ENCODE peak calls at places on chromosomes 12 and 14, in five cellular contexts. E is neural crest cell, C is PC-9, Z is A549, O is dorsolateral prefrontal cortex. A is an unnamed sample.

GRCh38 chr12:69101505-69101904 is 137.9 kb upstream of the CPSF6 start:
- DNase-seq in Z (peak), E (no peak), C (no peak), O (no peak), A (no peak)

GRCh38 chr14:35133542-35134328 is 11.4 kb downstream of the PRORP start:
- DNase-seq in O (no peak), C (no peak), E (no peak), Z (peak), A (no peak)

GRCh38 chr12:103986823-103987222 is 21.2 kb downstream of the TDG start:
- DNase-seq in E (no peak), O (no peak), C (no peak), Z (no peak), A (no peak)

GRCh38 chr12:124254126-124254525 is 40.8 kb upstream of the RFLNA start:
- DNase-seq in C (no peak), O (no peak), Z (no peak), E (no peak), A (no peak)

GRCh38 chr14:76584271-76584702 is 177.0 kb upstream of the VASH1 start:
- DNase-seq in C (no peak), O (no peak), E (no peak), Z (no peak), A (no peak)

GRCh38 chr12:1583421-1584078 is 10.8 kb downstream of the FBXL14 start:
- DNase-seq in C (peak), O (peak), E (peak), Z (peak), A (peak)

GRCh38 chr12:102543494-102543893 is 63.1 kb upstream of the IGF1 start:
- DNase-seq in Z (no peak), O (no peak), C (no peak), E (no peak), A (no peak)

GRCh38 chr12:96510306-96510764 is 21.0 kb downstream of the CFAP54 start:
- DNase-seq in Z (no peak), O (no peak), C (no peak), E (no peak), A (no peak)

GRCh38 chr12:26723379-26724308 is 109.3 kb downstream of the ITPR2 start:
- DNase-seq in Z (no peak), E (no peak), C (no peak), O (no peak), A (no peak)

GRCh38 chr12:91311081-91311480 is 128.5 kb upstream of the DCN start:
- DNase-seq in O (no peak), E (no peak), Z (no peak), C (no peak), A (no peak)

GRCh38 chr14:101964297-101965144 is at the start of gene DYNC1H1:
- DNase-seq in E (peak), Z (peak), O (peak), C (peak), A (peak)

GRCh38 chr12:58950739-58951100 is 30.4 kb upstream of the LRIG3 start:
- DNase-seq in C (no peak), Z (no peak), E (no peak), O (no peak), A (no peak)
- TF ChIP-seq CTCF in C (no peak), Z (no peak), E (no peak), O (no peak), A (no peak)

GRCh38 chr12:93020998-93021597 is 92.0 kb upstream of the EEA1 start:
- DNase-seq in O (no peak), E (no peak), Z (no peak), C (no peak), A (no peak)

GRCh38 chr12:93029091-93029490 is 100.0 kb upstream of the EEA1 start:
- DNase-seq in O (no peak), Z (no peak), C (no peak), E (no peak), A (no peak)

GRCh38 chr12:93022603-93023340 is 93.7 kb upstream of the EEA1 start:
- DNase-seq in Z (no peak), C (no peak), E (no peak), O (no peak), A (no peak)

GRCh38 chr12:93020225-93020997 is 91.3 kb upstream of the EEA1 start:
- DNase-seq in E (no peak), O (no peak), Z (no peak), C (peak), A (no peak)

GRCh38 chr12:93025145-93026103 is 96.3 kb upstream of the EEA1 start:
- DNase-seq in C (no peak), Z (peak), E (no peak), O (no peak), A (no peak)
- TF ChIP-seq CTCF in C (peak), Z (peak), E (peak), O (peak), A (peak)

GRCh38 chr14:59771577-59771976 is 99.0 kb downstream of the RTN1 start:
- DNase-seq in Z (no peak), C (no peak), O (no peak), E (no peak), A (no peak)
- TF ChIP-seq CTCF in Z (no peak), C (no peak), O (no peak), E (no peak), A (no peak)

DNA sequence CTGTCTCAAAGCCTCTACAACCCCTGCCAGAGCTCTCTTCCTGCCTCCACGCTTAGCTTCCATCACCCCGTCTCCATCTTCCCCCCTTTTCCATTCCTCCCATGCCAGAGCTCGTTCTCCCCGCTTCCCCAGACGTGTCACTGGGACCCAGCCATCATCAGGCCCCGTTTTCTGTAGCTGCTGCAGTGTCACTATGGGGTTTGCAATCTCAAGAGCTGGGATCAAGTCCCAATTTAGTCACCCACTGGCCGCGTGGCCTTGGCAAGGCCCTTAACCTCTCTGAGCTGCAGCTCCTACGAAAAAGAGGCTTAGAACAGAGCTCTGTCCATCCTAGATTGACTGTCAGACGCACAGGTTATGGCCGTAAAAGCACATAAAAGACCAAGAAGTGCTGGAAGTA is 901 bp upstream of the FAIM2 start:
- DNase-seq in E (no peak), O (no peak), C (no peak), Z (no peak), A (no peak)
- TF ChIP-seq CTCF in E (no peak), O (no peak), C (no peak), Z (no peak), A (no peak)

DNA sequence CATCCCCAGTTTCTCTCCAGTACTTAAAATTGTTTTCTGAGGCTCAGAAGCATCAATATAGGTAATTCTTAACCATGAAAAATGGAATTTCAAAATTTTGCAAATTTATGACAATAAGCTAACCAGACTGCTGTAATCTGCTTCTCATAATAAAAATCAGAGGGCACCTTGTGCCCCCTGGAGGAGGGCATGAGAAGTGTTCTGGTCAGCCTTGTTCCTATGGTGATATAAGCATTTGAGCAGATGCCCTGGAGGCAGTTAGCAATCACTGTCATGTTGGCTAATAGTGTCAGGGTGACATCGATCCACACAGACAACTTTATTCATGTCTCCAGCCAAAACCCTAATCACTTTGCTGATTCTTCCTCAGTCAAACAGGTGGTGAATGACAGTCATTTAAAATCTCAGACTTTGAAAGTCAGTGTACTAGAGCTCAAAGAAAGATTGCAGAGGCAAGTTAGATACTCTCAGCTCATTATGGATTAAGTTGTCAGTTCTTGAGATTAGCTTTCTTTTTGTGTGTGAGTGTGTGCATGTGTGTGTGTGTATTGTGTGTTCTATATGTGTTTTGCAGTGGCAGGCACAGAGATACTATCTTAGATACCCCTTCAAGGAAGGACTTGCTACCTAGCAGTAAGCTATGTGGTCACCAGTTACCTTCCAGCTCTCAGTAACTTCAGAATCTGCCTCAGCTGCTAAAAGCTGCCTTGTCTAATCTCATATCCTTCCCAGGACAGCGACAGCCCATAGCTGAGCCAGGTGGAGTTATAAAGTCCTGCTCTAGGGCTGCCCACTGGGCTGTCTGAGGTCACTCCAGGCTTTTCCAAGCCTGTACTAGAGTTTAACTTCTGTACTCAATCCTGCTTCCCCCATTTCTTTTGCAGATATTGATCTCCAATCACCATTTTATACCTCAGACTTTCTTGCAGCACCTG is 942.8 kb downstream of the GALC start:
- DNase-seq in O (no peak), E (peak), C (peak), Z (peak), A (no peak)
- TF ChIP-seq CTCF in O (peak), E (peak), C (peak), Z (no peak), A (peak)

DNA sequence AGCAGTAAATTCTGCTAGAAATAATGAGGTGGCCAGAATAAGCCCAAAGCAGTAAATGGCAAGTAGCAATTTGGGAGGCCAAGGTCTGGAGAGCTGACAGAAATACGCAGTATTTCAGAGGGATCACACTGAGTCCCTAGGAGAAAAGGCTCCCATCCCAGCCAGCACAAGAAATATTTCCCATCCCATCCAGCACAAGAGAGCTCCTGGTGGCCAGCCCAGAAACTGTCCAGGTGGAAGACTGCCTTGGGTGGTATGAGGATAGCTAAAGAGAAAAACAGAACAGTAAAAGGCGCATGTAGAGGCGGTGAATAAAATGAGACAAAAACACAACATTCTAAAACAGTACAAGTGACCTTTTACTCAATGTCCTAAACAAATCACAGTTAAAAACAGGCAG is 120.7 kb downstream of the HECTD4 start:
- DNase-seq in Z (peak), C (no peak), E (no peak), O (peak), A (no peak)
- TF ChIP-seq CTCF in Z (peak), C (no peak), E (peak), O (no peak), A (peak)

DNA sequence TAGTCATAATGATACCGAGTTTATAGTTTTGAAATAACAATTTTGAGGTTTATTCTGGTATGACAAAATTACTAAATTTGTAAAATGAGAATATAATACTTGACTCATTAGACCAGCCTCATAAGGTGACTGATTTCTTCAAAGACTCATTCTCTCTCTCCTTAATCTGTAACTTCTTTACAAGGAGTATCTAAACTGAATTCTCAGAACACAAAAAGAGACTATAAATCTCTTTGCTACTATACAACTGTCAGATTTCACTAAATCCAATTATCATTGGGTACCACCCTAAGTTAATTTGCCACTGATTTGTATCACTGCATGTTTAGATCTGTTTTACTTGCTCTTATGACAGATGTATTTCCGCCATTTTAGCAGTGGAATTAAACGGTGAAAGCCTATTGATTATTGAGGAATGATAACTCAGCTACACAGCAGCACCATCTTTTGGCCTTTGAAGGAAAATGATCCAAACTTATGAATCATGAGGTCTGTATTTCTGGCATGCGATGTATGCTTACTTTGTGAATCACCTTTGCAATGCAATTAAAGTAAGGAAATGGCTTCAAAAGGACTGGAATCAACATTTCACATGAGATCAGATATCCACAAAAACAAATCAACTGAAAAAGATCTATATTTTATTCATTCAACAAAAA is 161.2 kb downstream of the RERGL start:
- DNase-seq in Z (peak), E (no peak), C (peak), O (no peak), A (no peak)
- TF ChIP-seq CTCF in Z (peak), E (peak), C (peak), O (no peak), A (peak)